ENCODE peak calls at places on chromosomes 1 and 21, in five cellular contexts. X, G, R, K and P are unnamed samples.

GRCh38 chr1:166174108-166174507 is 7.3 kb upstream of the FAM78B start:
- DNase-seq in X (no peak), G (peak), R (no peak), K (no peak), P (no peak)

GRCh38 chr1:222823673-222824072 is 8.8 kb downstream of the DISP1 start:
- DNase-seq in X (no peak), G (no peak), R (no peak), K (no peak), P (no peak)

GRCh38 chr1:37755290-37755689 is 9.6 kb downstream of the EPHA10 start:
- DNase-seq in X (no peak), G (no peak), R (no peak), K (no peak), P (no peak)

GRCh38 chr1:53376041-53376461 is 48.2 kb upstream of the LRP8 start:
- DNase-seq in X (no peak), G (no peak), R (no peak), K (no peak), P (no peak)

GRCh38 chr1:197686702-197687355 is 88.5 kb downstream of the DENND1B start:
- DNase-seq in X (no peak), G (no peak), R (no peak), K (no peak), P (no peak)

GRCh38 chr1:53346007-53346813 is 18.3 kb upstream of the LRP8 start:
- DNase-seq in X (no peak), G (no peak), R (no peak), K (no peak), P (no peak)

GRCh38 chr21:46091631-46092025 is 6.3 kb upstream of the COL6A2 start:
- DNase-seq in X (no peak), G (no peak), R (no peak), K (no peak), P (no peak)

GRCh38 chr1:6461538-6462411 is 4.2 kb downstream of the TNFRSF25 start:
- DNase-seq in X (no peak), G (no peak), R (no peak), K (no peak), P (no peak)

GRCh38 chr1:221294244-221294643 is 415.0 kb downstream of the HLX start:
- DNase-seq in X (peak), G (peak), R (no peak), K (peak), P (no peak)

GRCh38 chr1:64282353-64282752 is 78.9 kb downstream of the UBE2U start:
- DNase-seq in X (no peak), G (no peak), R (no peak), K (no peak), P (no peak)

GRCh38 chr21:36265431-36265830 is 54.6 kb upstream of the MORC3 start:
- DNase-seq in X (no peak), G (no peak), R (no peak), K (no peak), P (no peak)

GRCh38 chr1:6234502-6235295 is 1.1 kb downstream of the ICMT start:
- DNase-seq in X (no peak), G (peak), R (no peak), K (peak), P (peak)

GRCh38 chr1:31122101-31122735 is 56.7 kb upstream of the PUM1 start:
- DNase-seq in X (no peak), G (peak), R (no peak), K (no peak), P (no peak)

GRCh38 chr1:31122779-31123178 is 57.3 kb upstream of the PUM1 start:
- DNase-seq in X (no peak), G (no peak), R (no peak), K (peak), P (no peak)

DNA sequence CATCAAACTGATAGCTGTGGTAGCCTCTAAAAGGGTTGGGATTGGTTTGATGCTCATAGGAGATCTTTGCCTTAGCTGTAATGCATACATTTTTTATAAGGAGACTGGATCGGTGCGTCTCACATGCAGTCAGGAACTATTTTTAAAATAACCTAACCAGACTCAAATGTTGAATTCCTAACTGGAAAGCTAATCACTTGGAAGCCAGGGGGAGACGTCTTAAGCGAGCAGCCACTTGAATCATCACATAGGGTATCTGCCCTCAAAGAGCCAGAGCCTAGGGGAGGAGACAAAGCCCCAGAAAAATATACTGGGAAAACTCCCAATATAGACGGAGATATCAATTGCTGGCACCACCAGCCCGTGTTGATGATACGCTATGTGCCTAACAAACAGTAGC is 61.7 kb upstream of the PUM1 start:
- DNase-seq in X (no peak), G (peak), R (peak), K (peak), P (peak)
- TF ChIP-seq CTCF in X (no peak), G (peak), R (peak), K (peak), P (no peak)

GRCh38 chr1:97502360-97502759 is 418.5 kb downstream of the DPYD start:
- DNase-seq in X (no peak), G (no peak), R (no peak), K (no peak), P (no peak)
- H3K4me3 ChIP-seq in X (no peak), G (no peak), R (no peak), K (no peak), P (no peak)

GRCh38 chr1:67359592-67359991 is 51.9 kb downstream of the IL12RB2 start:
- DNase-seq in X (no peak), G (no peak), R (no peak), K (no peak), P (no peak)

GRCh38 chr1:67350783-67351182 is 43.1 kb downstream of the IL12RB2 start:
- DNase-seq in X (no peak), G (no peak), R (no peak), K (no peak), P (no peak)

GRCh38 chr1:67361646-67362045 is 54.0 kb downstream of the IL12RB2 start:
- DNase-seq in X (no peak), G (no peak), R (no peak), K (no peak), P (no peak)

GRCh38 chr1:67355745-67356424 is 48.2 kb downstream of the IL12RB2 start:
- DNase-seq in X (no peak), G (peak), R (no peak), K (peak), P (peak)
- TF ChIP-seq CTCF in X (no peak), G (no peak), R (no peak), K (no peak), P (no peak)

GRCh38 chr1:161421456-161421855 is 53.8 kb upstream of the CFAP126 start:
- DNase-seq in X (no peak), G (no peak), R (no peak), K (no peak), P (no peak)
- H3K4me3 ChIP-seq in X (no peak), G (no peak), R (no peak), K (no peak), P (no peak)

DNA sequence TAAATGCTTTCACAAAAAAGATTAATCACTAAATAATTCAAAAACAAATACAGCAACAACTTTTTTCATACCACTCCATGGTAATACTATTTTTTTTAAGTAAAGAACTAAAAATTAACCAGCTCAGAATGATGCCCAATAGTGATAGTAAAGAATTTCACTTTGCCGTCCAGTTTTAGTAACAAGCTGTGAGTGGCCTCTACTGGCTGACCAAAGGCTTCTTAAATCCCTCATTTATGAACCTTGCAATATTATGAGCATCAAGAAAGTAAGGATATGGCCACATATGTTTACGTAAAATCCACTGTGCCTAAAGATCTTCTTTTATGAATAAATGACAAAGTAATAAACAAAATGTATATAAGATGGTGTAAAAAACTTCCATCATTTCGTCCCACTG is 108.6 kb downstream of the GPATCH2 start:
- DNase-seq in X (no peak), G (no peak), R (no peak), K (no peak), P (no peak)
- TF ChIP-seq CTCF in X (no peak), G (no peak), R (no peak), K (no peak), P (no peak)

GRCh38 chr1:183912265-183912886 is 107.5 kb downstream of the RGL1 start:
- DNase-seq in X (no peak), G (no peak), R (no peak), K (no peak), P (no peak)
- H3K4me3 ChIP-seq in X (no peak), G (no peak), R (no peak), K (no peak), P (no peak)

GRCh38 chr1:31762726-31763670 is 1.1 kb downstream of the ADGRB2 start:
- DNase-seq in X (peak), G (peak), R (no peak), K (no peak), P (peak)
- TF ChIP-seq CTCF in X (peak), G (peak), R (peak), K (peak), P (peak)

DNA sequence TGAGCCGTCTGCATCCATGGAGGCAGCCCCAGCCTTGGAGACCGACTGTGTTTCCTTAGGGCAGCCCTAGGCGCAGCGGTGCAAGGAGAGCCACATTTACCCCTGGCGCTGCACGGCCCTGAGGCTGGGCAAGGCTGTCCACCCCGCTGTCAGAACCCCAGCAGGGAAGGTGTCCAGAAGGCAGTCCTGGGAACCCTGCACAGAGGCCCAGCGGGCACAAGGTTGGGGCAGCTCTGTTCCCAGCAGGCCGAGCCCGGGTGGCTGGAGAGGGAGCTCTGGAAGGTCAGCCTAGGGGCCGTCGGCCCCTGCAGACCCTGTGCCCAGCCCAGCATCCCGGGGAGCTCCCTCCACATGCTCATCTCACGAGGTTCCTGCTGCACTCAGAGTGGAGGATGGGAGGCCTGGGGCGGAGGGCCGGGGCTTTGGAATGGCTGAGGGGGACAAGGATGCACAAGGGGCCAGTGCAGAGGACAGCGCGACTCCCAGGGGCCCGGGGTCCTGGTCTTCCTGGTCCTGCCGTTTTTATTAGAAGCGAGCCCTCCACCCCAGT is 19.9 kb upstream of the SAMD11 start:
- DNase-seq in X (peak), G (no peak), R (no peak), K (no peak), P (no peak)
- H3K4me3 ChIP-seq in X (no peak), G (peak), R (peak), K (peak), P (peak)

GRCh38 chr1:79617777-79618176 is 611.2 kb upstream of the ADGRL4 start:
- DNase-seq in X (no peak), G (no peak), R (no peak), K (peak), P (no peak)
- TF ChIP-seq CTCF in X (no peak), G (peak), R (peak), K (peak), P (peak)